ENCODE peak calls at places on chromosomes 6 and 20, in five cellular contexts. B is RKO, E is left cardiac atrium, C is posterior vena cava, U is NCI-H1436. V is an unnamed sample.

GRCh38 chr20:62685781-62686555 is 22.7 kb upstream of the NTSR1 start:
- DNase-seq in U (peak; percentile 72), B (no peak), C (peak; percentile 90), E (no peak), V (peak; percentile 59)

GRCh38 chr6:170448745-170449144 is 104.4 kb downstream of the PSMB1 start:
- DNase-seq in E (no peak), C (peak; percentile 70), U (no peak), B (no peak), V (no peak)

GRCh38 chr6:48098923-48099322 is 12.1 kb downstream of the PTCHD4 start:
- DNase-seq in U (no peak), E (no peak), B (no peak), C (no peak), V (no peak)

GRCh38 chr20:36836591-36837329 is 39.2 kb upstream of the TLDC2 start:
- DNase-seq in U (peak; percentile 37), C (peak; percentile 84), B (peak; percentile 74), E (peak; percentile 60), V (no peak)

GRCh38 chr6:138844203-138844602 is 48.3 kb downstream of the ECT2L start:
- DNase-seq in E (peak; percentile 51), B (no peak), C (no peak), U (no peak), V (peak; percentile 47)

GRCh38 chr6:41546475-41546865 is 289 bp downstream of the FOXP4 start:
- DNase-seq in E (no peak), C (peak; percentile 85), B (no peak), U (peak; percentile 32), V (no peak)

GRCh38 chr6:155054851-155055250 is 59.7 kb downstream of the TIAM2 start:
- DNase-seq in B (no peak), E (no peak), U (no peak), C (no peak), V (no peak)

GRCh38 chr20:9689041-9689440 is 149.8 kb downstream of the PAK5 start:
- DNase-seq in C (no peak), U (no peak), B (no peak), E (no peak), V (no peak)

GRCh38 chr6:159640722-159641482 is 52.1 kb downstream of the SOD2 start:
- DNase-seq in U (no peak), E (no peak), C (no peak), B (no peak), V (no peak)